ENCODE peak calls at places on chromosomes 2 and 18, in seven cellular contexts. H is astrocyte, D is pancreas, Y is hepatocyte, V is SK-N-SH, M is A549, P is neural progenitor cell. N is an unnamed sample. For H3K4me1, the result is how much of the 10 kb centered on the place peaks cover.

GRCh38 chr2:234025475-234025874 is 25.0 kb upstream of the SPP2 start:
- DNase-seq in H (no peak), D (no peak), Y (no peak), V (no peak), M (no peak), P (no peak), N (no peak)

GRCh38 chr2:36335597-36335996 is 20.0 kb upstream of the CRIM1 start:
- DNase-seq in H (no peak), D (no peak), Y (no peak), V (no peak), M (no peak), P (no peak), N (no peak)

GRCh38 chr2:189287982-189288494 is 108.5 kb upstream of the COL5A2 start:
- DNase-seq in H (peak), D (no peak), Y (peak), V (peak), M (peak), P (peak), N (peak)

GRCh38 chr2:64748561-64748960 is 94.8 kb upstream of the SERTAD2 start:
- DNase-seq in H (no peak), D (no peak), Y (no peak), V (no peak), M (no peak), P (no peak), N (no peak)

GRCh38 chr2:50746526-50746925 is 285.4 kb downstream of the NRXN1 start:
- DNase-seq in H (peak), D (no peak), Y (peak), V (peak), M (no peak), P (peak), N (peak)

GRCh38 chr2:109351164-109351756 is 222.3 kb downstream of the SH3RF3 start:
- DNase-seq in H (peak), D (peak), Y (no peak), V (no peak), M (no peak), P (no peak), N (peak)

GRCh38 chr2:7023542-7023941 is 106.3 kb downstream of the RNF144A start:
- DNase-seq in H (peak), D (peak), Y (peak), V (no peak), M (no peak), P (no peak), N (peak)

GRCh38 chr2:217911283-217911965 is 91.4 kb downstream of the TNS1 start:
- DNase-seq in H (no peak), D (no peak), Y (no peak), V (no peak), M (no peak), P (no peak), N (peak)

GRCh38 chr2:45444991-45445390 is 166.1 kb downstream of the SRBD1 start:
- DNase-seq in H (no peak), D (no peak), Y (no peak), V (no peak), M (no peak), P (no peak), N (no peak)

GRCh38 chr18:1965541-1965940 is 605.8 kb downstream of the METTL4 start:
- DNase-seq in H (no peak), D (no peak), Y (no peak), V (no peak), M (no peak), P (no peak), N (no peak)

GRCh38 chr2:147076634-147077033 is 768.2 kb upstream of the ACVR2A start:
- DNase-seq in H (peak), D (no peak), Y (no peak), V (no peak), M (no peak), P (no peak), N (peak)

GRCh38 chr18:48798334-48799197 is 152.2 kb downstream of the SMAD7 start:
- DNase-seq in H (no peak), D (peak), Y (no peak), V (no peak), M (no peak), P (no peak), N (no peak)

GRCh38 chr2:74250189-74250631 is 51.8 kb downstream of the MTHFD2 start:
- DNase-seq in H (peak), D (no peak), Y (peak), V (peak), M (peak), P (peak), N (peak)

GRCh38 chr2:217467331-217467730 is 535.5 kb downstream of the TNS1 start:
- DNase-seq in H (no peak), D (no peak), Y (no peak), V (no peak), M (no peak), P (no peak), N (peak)

GRCh38 chr2:48292429-48292828 is 237.5 kb upstream of the STON1 start:
- DNase-seq in H (no peak), D (no peak), Y (no peak), V (no peak), M (no peak), P (no peak), N (no peak)

GRCh38 chr2:239209806-239210205 is 191.0 kb downstream of the HDAC4 start:
- DNase-seq in H (no peak), D (no peak), Y (no peak), V (no peak), M (no peak), P (no peak), N (no peak)

GRCh38 chr2:55460562-55460961 is 40.9 kb upstream of the CCDC88A start:
- DNase-seq in H (peak), D (no peak), Y (no peak), V (no peak), M (no peak), P (no peak), N (peak)

GRCh38 chr2:180033993-180034894 is 27.1 kb upstream of the CWC22 start:
- DNase-seq in H (peak), D (no peak), Y (peak), V (no peak), M (no peak), P (peak), N (peak)

GRCh38 chr2:200306719-200306968 is 151 bp downstream of the SPATS2L start:
- DNase-seq in H (no peak), D (no peak), Y (no peak), V (no peak), M (no peak), P (no peak), N (no peak)

GRCh38 chr2:200306969-200307811 is 697 bp downstream of the SPATS2L start:
- DNase-seq in H (no peak), D (peak), Y (peak), V (peak), M (peak), P (peak), N (peak)

GRCh38 chr2:200308421-200309295 is 2.2 kb downstream of the SPATS2L start:
- DNase-seq in H (peak), D (no peak), Y (peak), V (no peak), M (no peak), P (peak), N (peak)

GRCh38 chr2:200308001-200308400 is 1.5 kb downstream of the SPATS2L start:
- DNase-seq in H (peak), D (no peak), Y (no peak), V (no peak), M (no peak), P (no peak), N (peak)

DNA sequence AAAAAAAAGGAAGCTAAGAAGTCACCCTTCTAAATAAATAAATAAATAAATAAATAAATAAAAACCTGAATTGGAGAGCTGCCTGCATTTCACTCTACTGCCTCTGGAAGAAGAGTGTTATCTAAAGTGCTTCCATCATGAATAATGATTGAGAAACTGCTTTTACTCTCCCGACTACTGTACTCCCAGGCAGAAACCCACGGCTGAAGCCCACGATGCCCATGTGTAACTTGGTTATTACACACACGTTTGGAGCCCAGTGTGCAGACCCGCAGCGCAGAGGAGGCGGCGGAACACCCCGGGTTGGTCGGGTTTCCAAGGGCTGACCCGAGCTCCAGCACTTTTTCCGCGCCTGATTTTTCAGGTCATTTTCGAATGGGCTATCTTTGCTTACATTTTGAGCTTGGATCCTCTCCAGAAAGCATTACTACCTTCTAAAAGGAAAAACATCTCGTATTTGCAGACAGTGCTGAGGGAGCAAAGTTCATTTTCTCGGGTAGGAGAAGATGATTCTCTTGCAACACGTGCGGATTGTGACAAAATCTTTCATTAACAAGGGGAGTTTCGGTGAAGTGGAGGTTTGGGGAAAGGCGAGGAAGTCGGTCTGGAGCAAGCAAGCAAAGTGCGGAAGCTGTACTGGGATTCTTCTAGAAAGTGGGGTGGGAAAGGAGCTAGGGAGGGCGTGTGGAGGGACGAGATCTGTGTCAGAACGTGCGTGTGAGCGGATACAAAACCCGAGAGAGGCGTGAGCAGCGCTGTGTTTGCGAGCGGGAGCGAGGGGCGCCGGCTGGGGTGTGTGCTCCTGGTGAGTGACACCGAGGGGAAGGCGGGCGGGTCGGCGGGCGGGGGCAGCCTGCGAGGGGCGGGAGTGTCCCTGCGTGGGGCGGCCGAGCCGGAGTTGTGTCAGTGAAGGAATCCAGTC is at the start of gene SPATS2L:
- DNase-seq in H (peak), D (peak), Y (peak), V (peak), M (peak), P (peak), N (peak)
- H3K4me1 ChIP-seq in H (under half), D (under half), Y (under half), V (under half), M (half or more), P (under half), N (under half)

GRCh38 chr2:20150110-20150706 is 74.7 kb downstream of the SDC1 start:
- DNase-seq in H (no peak), D (no peak), Y (no peak), V (no peak), M (no peak), P (no peak), N (no peak)
- H3K27ac ChIP-seq in H (peak), D (no peak), Y (no peak), V (peak), M (no peak), P (no peak), N (no peak)

DNA sequence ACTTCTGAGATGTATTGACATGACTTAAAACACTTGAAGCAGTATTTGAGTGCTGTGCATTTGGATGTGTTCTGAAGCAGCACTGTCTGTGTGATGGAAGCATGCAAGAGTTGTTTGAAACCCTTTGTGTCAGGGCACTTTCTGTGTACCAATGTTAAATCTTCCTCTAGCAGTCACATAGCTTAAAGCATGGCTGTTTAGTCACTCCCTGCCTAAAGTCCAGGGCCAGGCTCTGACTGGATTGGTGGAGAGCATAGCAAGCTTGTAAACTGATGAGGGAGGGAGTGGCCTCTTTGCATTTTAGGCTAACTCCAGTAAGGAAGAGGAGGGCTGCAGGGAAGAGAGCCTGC is 73.5 kb downstream of the MYO1B start:
- DNase-seq in H (peak), D (no peak), Y (peak), V (no peak), M (peak), P (peak), N (peak)
- H3K4me3 ChIP-seq in H (no peak), D (no peak), Y (no peak), V (no peak), M (no peak), P (no peak), N (no peak)

GRCh38 chr2:230737791-230738226 is 25.2 kb downstream of the CAB39 start:
- DNase-seq in H (no peak), D (no peak), Y (peak), V (no peak), M (no peak), P (no peak), N (no peak)
- H3K4me1 ChIP-seq in H (under half), D (under half), Y (under half), V (under half), M (under half), P (under half), N (under half)

DNA sequence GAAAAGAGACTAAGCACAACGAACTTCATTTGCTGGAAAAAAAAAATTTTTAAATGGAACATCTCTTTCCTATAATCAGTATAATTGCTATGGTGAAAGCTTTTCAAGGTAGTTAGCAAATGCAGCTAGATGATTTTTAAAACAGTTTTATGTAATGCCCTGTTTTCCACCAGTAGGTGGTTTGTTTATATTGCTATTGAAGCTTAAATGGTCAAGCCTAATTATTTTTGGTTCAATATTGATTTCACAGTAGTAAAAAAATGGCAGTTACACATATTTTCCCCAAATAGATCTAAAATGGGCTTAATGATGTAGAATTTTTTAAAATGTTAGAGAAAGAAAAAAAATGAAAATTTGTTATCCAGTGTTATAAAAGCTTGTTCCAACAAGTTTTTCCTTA is 70.2 kb downstream of the CDH19 start:
- DNase-seq in H (no peak), D (no peak), Y (no peak), V (no peak), M (no peak), P (no peak), N (no peak)
- H3K27ac ChIP-seq in H (no peak), D (no peak), Y (no peak), V (no peak), M (no peak), P (no peak), N (no peak)

DNA sequence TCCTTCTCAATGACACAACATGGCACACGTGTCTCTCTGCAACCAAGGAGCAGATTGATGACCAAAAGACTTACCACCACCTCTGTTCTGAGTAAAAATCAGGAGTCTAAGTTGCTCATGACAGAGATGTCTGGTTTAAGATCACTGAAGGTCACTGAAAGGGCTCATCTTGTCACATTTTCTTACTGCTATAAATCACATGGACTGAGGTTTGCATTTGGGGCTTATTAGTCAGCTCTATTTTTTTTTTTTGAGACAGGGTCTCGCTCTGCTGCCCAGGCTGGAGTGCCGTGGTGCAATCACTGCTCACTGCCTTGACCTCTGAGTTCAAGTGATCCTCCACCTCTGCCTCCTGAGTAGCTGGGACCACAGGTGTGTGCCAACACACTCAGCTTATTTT is 19.4 kb downstream of the CFLAR start:
- DNase-seq in H (no peak), D (no peak), Y (no peak), V (no peak), M (no peak), P (no peak), N (no peak)
- H3K4me3 ChIP-seq in H (no peak), D (no peak), Y (no peak), V (no peak), M (no peak), P (no peak), N (no peak)

DNA sequence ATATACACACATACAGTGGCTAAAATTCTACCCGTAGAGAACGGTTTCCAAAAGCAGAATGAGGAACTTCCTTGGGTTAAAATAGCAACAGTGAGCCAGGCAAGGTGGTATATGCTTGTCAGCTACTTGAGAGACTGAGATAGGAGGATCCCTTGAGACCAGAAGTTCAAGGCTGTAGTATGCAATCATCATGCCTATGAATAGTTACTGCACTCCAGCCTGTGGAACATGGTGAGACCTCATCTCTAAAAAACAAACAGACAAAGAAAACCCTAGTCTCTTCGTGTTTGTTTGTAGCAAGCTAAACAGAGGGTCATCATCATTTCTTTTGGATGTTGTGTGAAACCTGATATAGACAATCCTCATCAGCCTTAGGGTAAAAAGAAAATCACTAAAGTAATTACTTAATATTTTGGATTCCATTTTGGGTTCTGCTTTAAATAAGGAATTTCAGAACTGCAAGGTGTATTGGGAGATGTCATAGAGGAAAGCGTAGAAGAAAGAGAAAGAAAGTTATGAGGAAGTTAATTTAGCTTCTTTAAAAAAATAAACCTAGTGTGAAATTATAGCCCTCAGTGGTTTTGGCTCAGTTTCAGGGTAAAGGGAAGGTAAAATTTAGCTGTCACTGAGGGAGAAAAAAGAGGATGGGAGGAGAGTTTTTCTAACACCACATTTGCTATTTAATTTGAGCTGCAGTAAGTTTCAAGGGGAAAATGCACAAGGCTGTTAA is 46.5 kb downstream of the PLEK start:
- DNase-seq in H (no peak), D (no peak), Y (no peak), V (no peak), M (no peak), P (no peak), N (no peak)
- H3K4me1 ChIP-seq in H (under half), D (under half), Y (under half), V (under half), M (under half), P (under half), N (under half)

DNA sequence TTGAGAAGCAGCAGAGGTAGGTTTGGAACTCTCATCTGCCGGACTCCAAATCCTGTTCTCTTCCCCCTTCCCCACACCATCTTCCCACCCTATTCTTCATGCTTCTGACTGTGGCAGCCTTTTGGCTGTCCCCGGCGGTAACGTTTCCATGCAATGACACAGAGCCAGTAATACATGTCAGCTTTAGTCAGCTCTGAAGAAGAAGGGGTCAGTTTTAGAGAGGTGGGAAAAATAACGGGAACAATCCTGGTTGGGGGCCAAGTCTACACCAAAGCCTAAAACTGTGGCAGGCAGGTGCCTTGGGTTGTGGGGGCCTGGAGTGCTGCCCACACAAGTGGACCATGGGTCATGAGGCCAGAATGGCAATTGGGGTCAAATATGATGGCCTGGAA is 106.8 kb downstream of the LPIN1 start:
- DNase-seq in H (no peak), D (no peak), Y (no peak), V (no peak), M (no peak), P (no peak), N (no peak)
- H3K27ac ChIP-seq in H (no peak), D (no peak), Y (no peak), V (no peak), M (no peak), P (no peak), N (no peak)

N was measured in cardiac muscle cell.